ENCODE peak calls at places on chromosomes 5 and 9, in nine cellular contexts. X is NCI-H1436; V is 8988T; B is CD4-positive, alpha-beta T cell; A is AG04450; T is SJSA1; J is stimulated activated effector memory CD8-positive, alpha-beta T cell treated with anti-CD3 and anti-CD28 coated beads, Interleukin-12 subunit alpha, Interleukin-12 subunit beta, amount 100 ng/mL, for 72 hours; S is kidney epithelial cell; Y is cardiac muscle cell. K is an unnamed sample.
A peak's percentile ranks its signal among the peaks of the same experiment; 100 is the strongest.

GRCh38 chr5:172920447-172920849 is 38.8 kb upstream of the RPL26L1 start:
- DNase-seq in X (no peak), A (peak; percentile 99), J (no peak), B (no peak), Y (peak; percentile 95), V (no peak), T (peak; percentile 54), S (peak; percentile 92), K (peak; percentile 68)

GRCh38 chr5:77210091-77211012 is at the start of gene PDE8B:
- DNase-seq in Y (no peak), B (peak; percentile 34), J (no peak), V (peak; percentile 34), A (no peak), S (no peak), X (no peak), T (no peak), K (no peak)

GRCh38 chr5:119269061-119269579 is 86.7 kb upstream of the TNFAIP8 start:
- DNase-seq in X (peak; percentile 11), B (peak; percentile 52), S (no peak), J (no peak), A (no peak), V (no peak), T (no peak), Y (no peak), K (no peak)

GRCh38 chr5:58759745-58760144 is 176.9 kb downstream of the RAB3C start:
- DNase-seq in T (no peak), B (no peak), Y (peak; percentile 49), A (no peak), V (no peak), X (no peak), S (no peak), J (no peak), K (no peak)

GRCh38 chr5:166507810-166508419 is 1783.5 kb upstream of the WWC1 start:
- DNase-seq in S (no peak), X (no peak), A (no peak), V (no peak), T (no peak), B (no peak), J (no peak), Y (no peak), K (no peak)

GRCh38 chr5:1048861-1049838 is 40.5 kb downstream of the NKD2 start:
- DNase-seq in S (no peak), J (no peak), A (no peak), V (peak; percentile 26), X (no peak), B (no peak), T (no peak), Y (no peak), K (no peak)

GRCh38 chr5:106962464-106963230 is 708.1 kb downstream of the EFNA5 start:
- DNase-seq in B (no peak), V (no peak), J (no peak), X (no peak), S (no peak), A (no peak), Y (no peak), T (no peak), K (no peak)

GRCh38 chr5:119537704-119538103 is 85.4 kb downstream of the HSD17B4 start:
- DNase-seq in T (no peak), S (peak; percentile 18), B (no peak), Y (peak; percentile 29), X (no peak), V (no peak), J (no peak), A (no peak), K (peak; percentile 80)

GRCh38 chr9:88319936-88320747 is 68.1 kb upstream of the SPIN1 start:
- DNase-seq in T (peak; percentile 73), A (no peak), B (no peak), Y (no peak), S (no peak), X (no peak), J (no peak), V (no peak), K (no peak)

GRCh38 chr9:107299437-107299836 is 16.4 kb downstream of the RAD23B start:
- DNase-seq in B (no peak), A (no peak), T (no peak), X (no peak), S (no peak), Y (no peak), J (no peak), V (no peak), K (no peak)

GRCh38 chr9:135552698-135553161 is 6.8 kb downstream of the OBP2A start:
- DNase-seq in A (no peak), B (no peak), S (no peak), J (no peak), V (no peak), T (no peak), X (no peak), Y (no peak), K (no peak)

GRCh38 chr5:135829179-135829578 is 5.3 kb upstream of the SLC25A48 start:
- DNase-seq in Y (no peak), J (no peak), B (no peak), A (no peak), T (no peak), S (no peak), V (no peak), X (no peak), K (no peak)

GRCh38 chr5:150103678-150104549 is 17.6 kb upstream of the CSF1R start:
- DNase-seq in Y (no peak), T (no peak), J (no peak), B (no peak), V (no peak), X (no peak), S (no peak), A (no peak), K (no peak)

GRCh38 chr5:64516216-64516615 is 10.4 kb downstream of the RGS7BP start:
- DNase-seq in X (no peak), Y (no peak), B (no peak), J (no peak), A (no peak), S (no peak), V (no peak), T (no peak), K (no peak)

GRCh38 chr5:66306844-66307315 is 162.8 kb downstream of the SREK1 start:
- DNase-seq in V (no peak), T (no peak), A (no peak), S (no peak), B (no peak), X (no peak), Y (peak; percentile 74), J (no peak), K (no peak)

GRCh38 chr5:54558362-54558761 is 40.8 kb downstream of the SNX18 start:
- DNase-seq in J (no peak), V (no peak), Y (peak; percentile 10), S (no peak), T (no peak), A (no peak), X (no peak), B (no peak), K (no peak)

GRCh38 chr5:102628449-102629175 is 126.5 kb upstream of the PAM start:
- DNase-seq in V (no peak), A (no peak), X (no peak), J (no peak), T (no peak), S (no peak), Y (no peak), B (no peak), K (peak; percentile 27)

GRCh38 chr5:76688836-76689235 is 27.1 kb upstream of the F2R start:
- DNase-seq in A (no peak), B (no peak), X (no peak), S (peak; percentile 50), J (no peak), V (no peak), Y (no peak), T (peak; percentile 82), K (no peak)

GRCh38 chr9:128636024-128636390 is 20.6 kb downstream of the DYNC2I2 start:
- DNase-seq in V (no peak), T (peak; percentile 51), J (no peak), S (no peak), X (no peak), B (no peak), Y (peak; percentile 10), A (no peak), K (no peak)

GRCh38 chr9:98142182-98142924 is 23.3 kb upstream of the TRIM14 start:
- DNase-seq in Y (no peak), J (no peak), B (no peak), S (no peak), T (no peak), V (no peak), X (no peak), A (no peak), K (peak; percentile 52)

GRCh38 chr9:121670447-121670846 is 19.0 kb downstream of the DAB2IP start:
- DNase-seq in B (no peak), T (no peak), V (no peak), Y (peak; percentile 94), A (peak; percentile 27), S (no peak), J (no peak), X (no peak), K (no peak)

K was measured in epithelial cell of prostate.